ENCODE peak calls at places on chromosomes 6 and 20, in eight cellular contexts. I is cardiac muscle cell, A is transverse colon, O is fibroblast of lung, X is esophagus muscularis mucosa, E is uterus, F is Panc1, V is ovary. P is an unnamed sample.

GRCh38 chr20:45456632-45457031 is 12.9 kb upstream of the WFDC2 start:
- DNase-seq in I (peak; percentile 58), A (peak; percentile 71), O (no peak), X (no peak), E (no peak), F (no peak), V (no peak), P (no peak)

GRCh38 chr6:21965953-21966539 is 330.8 kb downstream of the PRL start:
- DNase-seq in I (no peak), A (no peak), O (no peak), X (no peak), E (no peak), F (no peak), V (no peak), P (no peak)

GRCh38 chr20:52129611-52130010 is 62.0 kb downstream of the ZFP64 start:
- DNase-seq in I (no peak), A (no peak), O (peak; percentile 20), X (peak; percentile 80), E (no peak), F (no peak), V (no peak), P (no peak)

GRCh38 chr6:143301204-143301603 is 149.3 kb downstream of the ADAT2 start:
- DNase-seq in I (no peak), A (no peak), O (no peak), X (no peak), E (no peak), F (no peak), V (no peak), P (no peak)

GRCh38 chr6:14711056-14711703 is 534.7 kb upstream of the JARID2 start:
- DNase-seq in I (peak; percentile 40), A (peak; percentile 49), O (peak; percentile 88), X (no peak), E (no peak), F (no peak), V (no peak), P (peak; percentile 88)

GRCh38 chr6:83908813-83909212 is 49.3 kb downstream of the CYB5R4 start:
- DNase-seq in I (no peak), A (no peak), O (peak; percentile 80), X (no peak), E (no peak), F (no peak), V (no peak), P (peak; percentile 81)

GRCh38 chr6:35687658-35688604 is 784 bp downstream of the FKBP5 start:
- DNase-seq in I (peak; percentile 70), A (peak; percentile 74), O (peak; percentile 65), X (no peak), E (peak; percentile 44), F (no peak), V (peak; percentile 75), P (peak; percentile 91)

GRCh38 chr6:20688710-20689500 is 154.6 kb downstream of the CDKAL1 start:
- DNase-seq in I (no peak), A (no peak), O (peak; percentile 63), X (no peak), E (no peak), F (no peak), V (no peak), P (no peak)

GRCh38 chr6:136225496-136225895 is 24.6 kb downstream of the MTFR2 start:
- DNase-seq in I (no peak), A (no peak), O (peak; percentile 12), X (no peak), E (peak; percentile 18), F (no peak), V (no peak), P (no peak)

GRCh38 chr6:45832063-45832462 is 183.6 kb downstream of the CLIC5 start:
- DNase-seq in I (no peak), A (no peak), O (no peak), X (no peak), E (no peak), F (no peak), V (no peak), P (no peak)

DNA sequence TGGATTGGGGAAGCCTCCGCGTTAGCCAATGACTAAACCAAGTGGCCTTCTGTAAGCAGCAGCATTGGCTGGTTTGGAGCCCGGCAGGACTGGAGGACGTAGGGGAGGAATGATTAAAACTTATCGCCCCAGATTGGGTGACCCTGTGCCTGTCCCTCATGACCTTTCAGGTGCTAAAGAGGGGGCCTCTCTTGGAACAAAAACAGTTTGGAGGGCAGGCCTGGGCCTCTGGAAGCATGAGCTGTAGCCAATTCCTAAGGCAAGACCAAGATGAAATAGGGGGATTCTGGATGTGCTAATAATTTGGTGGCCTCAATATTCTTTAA is 1.4 kb downstream of the GMPR start:
- DNase-seq in I (no peak), A (no peak), O (peak; percentile 70), X (no peak), E (no peak), F (no peak), V (no peak), P (peak; percentile 96)
- H3K27ac ChIP-seq in I (no peak overlapping the region), A (peak overlapping the region; percentile 81), O (no peak overlapping the region), X (peak overlapping the region; percentile 83), E (peak overlapping the region; percentile 83), F (no peak overlapping the region), V (peak overlapping the region; percentile 76), P (no peak overlapping the region)

GRCh38 chr20:48730977-48731376 is 96.8 kb downstream of the PREX1 start:
- DNase-seq in I (no peak), A (no peak), O (no peak), X (no peak), E (no peak), F (no peak), V (no peak), P (no peak)

GRCh38 chr20:48725589-48725991 is 102.2 kb downstream of the PREX1 start:
- DNase-seq in I (no peak), A (no peak), O (peak; percentile 68), X (no peak), E (no peak), F (no peak), V (no peak), P (no peak)

GRCh38 chr20:48727226-48727625 is 100.6 kb downstream of the PREX1 start:
- DNase-seq in I (no peak), A (no peak), O (no peak), X (no peak), E (no peak), F (no peak), V (no peak), P (no peak)

GRCh38 chr20:48729538-48729937 is 98.3 kb downstream of the PREX1 start:
- DNase-seq in I (no peak), A (no peak), O (no peak), X (no peak), E (no peak), F (no peak), V (no peak), P (no peak)

GRCh38 chr20:48728042-48728837 is 99.6 kb downstream of the PREX1 start:
- DNase-seq in I (no peak), A (no peak), O (no peak), X (no peak), E (no peak), F (no peak), V (no peak), P (no peak)
- H3K27ac ChIP-seq in I (no peak overlapping the region), A (no peak overlapping the region), O (no peak overlapping the region), X (peak overlapping the region; percentile 64), E (no peak overlapping the region), F (no peak overlapping the region), V (no peak overlapping the region), P (no peak overlapping the region)

GRCh38 chr6:161067749-161068148 is 76.2 kb downstream of the MAP3K4 start:
- DNase-seq in I (no peak), A (no peak), O (peak; percentile 5), X (no peak), E (no peak), F (no peak), V (no peak), P (no peak)

GRCh38 chr6:161061576-161061975 is 70.0 kb downstream of the MAP3K4 start:
- DNase-seq in I (no peak), A (no peak), O (no peak), X (no peak), E (no peak), F (no peak), V (no peak), P (no peak)

GRCh38 chr6:161066511-161066910 is 74.9 kb downstream of the MAP3K4 start:
- DNase-seq in I (peak; percentile 8), A (no peak), O (peak; percentile 4), X (no peak), E (no peak), F (no peak), V (no peak), P (no peak)

GRCh38 chr6:161068296-161068695 is 76.7 kb downstream of the MAP3K4 start:
- DNase-seq in I (no peak), A (no peak), O (no peak), X (no peak), E (no peak), F (no peak), V (no peak), P (no peak)

GRCh38 chr6:161064915-161065314 is 73.3 kb downstream of the MAP3K4 start:
- DNase-seq in I (no peak), A (no peak), O (no peak), X (no peak), E (no peak), F (no peak), V (no peak), P (no peak)
- H3K27ac ChIP-seq in I (no peak overlapping the region), A (no peak overlapping the region), O (no peak overlapping the region), X (no peak overlapping the region), E (no peak overlapping the region), F (no peak overlapping the region), V (no peak overlapping the region), P (no peak overlapping the region)

DNA sequence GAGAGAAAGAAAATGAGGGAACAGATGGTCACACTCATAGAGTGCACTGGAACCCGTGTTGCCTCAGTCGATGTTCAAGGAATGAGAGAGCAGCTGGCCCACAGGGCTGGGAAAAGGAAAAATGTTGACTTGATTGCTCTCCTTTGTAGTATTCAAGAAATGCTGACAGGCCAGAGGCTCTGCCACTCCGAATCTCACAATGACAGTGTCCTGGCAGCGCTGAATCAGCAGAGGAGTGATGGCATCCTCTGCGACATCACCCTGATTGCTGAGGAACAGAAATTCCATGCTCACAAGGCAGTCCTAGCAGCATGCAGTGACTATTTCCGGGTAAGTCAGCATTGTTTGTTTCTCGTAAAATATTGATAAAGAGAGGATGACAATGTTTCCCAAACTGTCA is 51.3 kb downstream of the KLHL32 start:
- DNase-seq in I (no peak), A (no peak), O (no peak), X (no peak), E (no peak), F (no peak), V (no peak), P (no peak)
- H3K27ac ChIP-seq in I (no peak overlapping the region), A (no peak overlapping the region), O (no peak overlapping the region), X (no peak overlapping the region), E (no peak overlapping the region), F (no peak overlapping the region), V (no peak overlapping the region), P (no peak overlapping the region)